ENCODE peak calls at places on chromosome 10, in six cellular contexts. W is RWPE1; U is activated naive CD8-positive, alpha-beta T cell treated with anti-CD3 and anti-CD28 coated beads, Interleukin-2, amount 50 U/mL, for 24 hours; C is stromal cell of bone marrow; G is stimulated activated CD4-positive, alpha-beta T cell treated with anti-CD3 and anti-CD28 coated beads, Interleukin-1b, Interleukin-23, amount 100 ng/mL, for 24 hours; F is T-helper 22 cell. S is an unnamed sample.

GRCh38 chr10:114022292-114022691 is 21.4 kb upstream of the ADRB1 start:
- DNase-seq in W (no peak), U (no peak), C (no peak), G (no peak), F (no peak), S (no peak)

GRCh38 chr10:114075093-114075492 is 31.4 kb downstream of the ADRB1 start:
- DNase-seq in W (no peak), U (no peak), C (no peak), G (no peak), F (no peak), S (no peak)

GRCh38 chr10:78907458-78908211 is 161.1 kb upstream of the ZMIZ1 start:
- DNase-seq in W (no peak), U (no peak), C (no peak), G (no peak), F (no peak), S (no peak)

GRCh38 chr10:109327266-109327665 is 596.0 kb downstream of the XPNPEP1 start:
- DNase-seq in W (no peak), U (no peak), C (no peak), G (no peak), F (no peak), S (no peak)

GRCh38 chr10:48538611-48539010 is 66.3 kb downstream of the ARHGAP22 start:
- DNase-seq in W (no peak), U (no peak), C (no peak), G (no peak), F (no peak), S (no peak)

GRCh38 chr10:30349967-30350735 is 1.1 kb upstream of the MTPAP start:
- DNase-seq in W (no peak), U (no peak), C (no peak), G (no peak), F (no peak), S (no peak)

GRCh38 chr10:97179731-97180366 is 5.9 kb downstream of the SLIT1 start:
- DNase-seq in W (no peak), U (no peak), C (no peak), G (no peak), F (no peak), S (no peak)

GRCh38 chr10:100792544-100792943 is 47.2 kb downstream of the PAX2 start:
- DNase-seq in W (no peak), U (no peak), C (no peak), G (no peak), F (no peak), S (no peak)

GRCh38 chr10:11176746-11177145 is 159.1 kb downstream of the CELF2 start:
- DNase-seq in W (no peak), U (peak), C (no peak), G (peak), F (no peak), S (no peak)

GRCh38 chr10:813286-813685 is 118.2 kb downstream of the LARP4B start:
- DNase-seq in W (no peak), U (no peak), C (no peak), G (no peak), F (no peak), S (no peak)

GRCh38 chr10:14693891-14694290 is 80.8 kb downstream of the FAM107B start:
- DNase-seq in W (no peak), U (no peak), C (no peak), G (no peak), F (no peak), S (no peak)

GRCh38 chr10:124053971-124054370 is 39.4 kb downstream of the CHST15 start:
- DNase-seq in W (peak), U (no peak), C (no peak), G (no peak), F (no peak), S (no peak)

GRCh38 chr10:132509506-132510173 is 27.9 kb upstream of the INPP5A start:
- DNase-seq in W (no peak), U (no peak), C (no peak), G (no peak), F (no peak), S (no peak)

GRCh38 chr10:71347587-71348395 is 28.7 kb downstream of the SLC29A3 start:
- DNase-seq in W (no peak), U (no peak), C (no peak), G (no peak), F (no peak), S (no peak)

GRCh38 chr10:13505040-13505680 is 23.7 kb downstream of the BEND7 start:
- DNase-seq in W (no peak), U (no peak), C (no peak), G (no peak), F (no peak), S (no peak)

GRCh38 chr10:98446121-98446655 is 547 bp downstream of the HPS1 start:
- DNase-seq in W (peak), U (peak), C (peak), G (no peak), F (no peak), S (peak)

GRCh38 chr10:121698336-121698735 is 100.1 kb upstream of the FGFR2 start:
- DNase-seq in W (no peak), U (no peak), C (no peak), G (no peak), F (no peak), S (no peak)

GRCh38 chr10:110192552-110192951 is 14.9 kb upstream of the MXI1 start:
- DNase-seq in W (no peak), U (peak), C (no peak), G (no peak), F (no peak), S (no peak)

GRCh38 chr10:31272841-31273240 is 46.2 kb upstream of the ZEB1 start:
- DNase-seq in W (no peak), U (no peak), C (no peak), G (no peak), F (no peak), S (no peak)

GRCh38 chr10:110641256-110641655 is 2.9 kb upstream of the RBM20 start:
- DNase-seq in W (peak), U (peak), C (no peak), G (peak), F (no peak), S (no peak)

GRCh38 chr10:122113161-122113944 is 124.4 kb downstream of the TACC2 start:
- DNase-seq in W (peak), U (no peak), C (peak), G (no peak), F (no peak), S (no peak)

GRCh38 chr10:71512794-71513379 is 116.2 kb downstream of the CDH23 start:
- DNase-seq in W (peak), U (no peak), C (no peak), G (no peak), F (no peak), S (no peak)

GRCh38 chr10:21175797-21176196 is 278.7 kb upstream of the NEBL start:
- DNase-seq in W (no peak), U (no peak), C (no peak), G (no peak), F (no peak), S (no peak)

GRCh38 chr10:50512743-50513416 is 110.9 kb downstream of the SGMS1 start:
- DNase-seq in W (no peak), U (no peak), C (no peak), G (no peak), F (no peak), S (peak)

GRCh38 chr10:46559231-46559671 is 2.8 kb upstream of the GPRIN2 start:
- DNase-seq in W (no peak), U (no peak), C (no peak), G (no peak), F (no peak), S (no peak)

GRCh38 chr10:113754768-113755167 is 3.3 kb downstream of the PLEKHS1 start:
- DNase-seq in W (no peak), U (no peak), C (no peak), G (no peak), F (no peak), S (no peak)